ENCODE peak calls at places on chromosomes 11 and 22, in seven cellular contexts. H is endothelial cell, C is AG09309, Z is B cell, M is epithelial cell of esophagus, N is MCF 10A, T is heart right ventricle. U is an unnamed sample.

GRCh38 chr11:64947202-64947814 is 11.6 kb upstream of the GPHA2 start:
- DNase-seq in C (no peak), Z (no peak), H (peak), N (no peak), T (no peak), M (no peak), U (no peak)

GRCh38 chr11:69840371-69841169 is 21.4 kb upstream of the FGF3 start:
- DNase-seq in M (peak), T (no peak), C (no peak), N (peak), Z (no peak), H (no peak), U (no peak)

GRCh38 chr11:111331711-111332479 is 33.5 kb downstream of the POU2AF3 start:
- DNase-seq in T (no peak), Z (no peak), H (no peak), C (no peak), M (peak), N (no peak), U (no peak)

GRCh38 chr11:129894281-129895125 is 875 bp downstream of the NFRKB start:
- DNase-seq in H (no peak), M (peak), T (no peak), Z (no peak), C (no peak), N (peak), U (no peak)

GRCh38 chr11:27234043-27234668 is 128.9 kb downstream of the CCDC34 start:
- DNase-seq in Z (peak), T (peak), C (peak), M (peak), H (no peak), N (peak), U (no peak)

GRCh38 chr22:47277001-47277400 is 514.6 kb downstream of the TBC1D22A start:
- DNase-seq in N (no peak), M (no peak), T (no peak), H (no peak), C (no peak), Z (no peak), U (no peak)

GRCh38 chr11:34346551-34346950 is 11.3 kb downstream of the ABTB2 start:
- DNase-seq in H (no peak), C (no peak), T (no peak), M (no peak), Z (no peak), N (peak), U (no peak)

GRCh38 chr11:95674669-95675358 is 114.8 kb downstream of the FAM76B start:
- DNase-seq in Z (no peak), H (no peak), C (no peak), M (no peak), N (no peak), T (no peak), U (no peak)

GRCh38 chr22:26577081-26577480 is 12.9 kb downstream of the TPST2 start:
- DNase-seq in C (no peak), N (no peak), T (no peak), H (no peak), Z (no peak), M (no peak), U (no peak)

GRCh38 chr11:109972181-109972715 is 120.9 kb upstream of the ZC3H12C start:
- DNase-seq in T (peak), Z (no peak), C (no peak), H (no peak), N (no peak), M (no peak), U (no peak)

GRCh38 chr22:50236731-50237409 is 8.0 kb downstream of the TUBGCP6 start:
- DNase-seq in N (no peak), H (no peak), M (peak), Z (no peak), C (no peak), T (no peak), U (no peak)

GRCh38 chr11:46391186-46391577 is 394 bp downstream of the CHRM4 start:
- DNase-seq in N (no peak), H (no peak), M (no peak), Z (no peak), T (no peak), C (no peak), U (no peak)

GRCh38 chr11:69040581-69041260 is 8.0 kb upstream of the TPCN2 start:
- DNase-seq in C (peak), T (no peak), Z (no peak), H (no peak), M (no peak), N (no peak), U (no peak)

GRCh38 chr11:110470716-110471115 is 41.0 kb downstream of the FDX1 start:
- DNase-seq in Z (no peak), M (no peak), C (no peak), H (no peak), N (no peak), T (no peak), U (no peak)

GRCh38 chr11:15153231-15153630 is 38.5 kb downstream of the INSC start:
- DNase-seq in N (no peak), H (no peak), M (no peak), Z (no peak), T (no peak), C (no peak), U (no peak)

GRCh38 chr11:110979696-110980095 is 265.8 kb upstream of the POU2AF2 start:
- DNase-seq in T (no peak), C (no peak), H (no peak), M (peak), Z (no peak), N (peak), U (no peak)

GRCh38 chr22:18078329-18079041 is 695 bp downstream of the PEX26 start:
- DNase-seq in T (no peak), M (peak), C (no peak), H (peak), N (peak), Z (no peak), U (no peak)

GRCh38 chr11:121520243-121521144 is 67.7 kb upstream of the SORL1-AS1 start:
- DNase-seq in T (no peak), C (peak), H (no peak), N (peak), M (peak), Z (no peak), U (no peak)

GRCh38 chr11:10293423-10294288 is at the start of gene SBF2:
- DNase-seq in T (peak), Z (peak), N (peak), M (peak), H (peak), C (no peak), U (peak)

GRCh38 chr11:3747704-3748103 is 49.6 kb downstream of the NUP98 start:
- DNase-seq in C (peak), M (peak), Z (no peak), N (peak), T (no peak), H (no peak), U (no peak)

GRCh38 chr11:96748639-96749370 is 359.0 kb downstream of the JRKL start:
- DNase-seq in M (peak), H (no peak), N (peak), Z (no peak), C (peak), T (no peak), U (no peak)

GRCh38 chr11:86202013-86202336 is 42.6 kb upstream of the EED start:
- DNase-seq in T (no peak), C (no peak), Z (no peak), H (no peak), M (no peak), N (no peak), U (no peak)

GRCh38 chr11:8688414-8689362 is 6.1 kb downstream of the RPL27A start:
- DNase-seq in H (peak), N (peak), T (peak), M (peak), C (peak), Z (peak), U (peak)
- TF ChIP-seq CTCF in H (no peak), N (no peak), T (no peak), M (no peak), C (peak), Z (no peak), U (no peak)

GRCh38 chr11:112355726-112356125 is 95.1 kb upstream of the PLET1 start:
- DNase-seq in H (peak), T (no peak), C (no peak), M (peak), N (peak), Z (no peak), U (peak)
- TF ChIP-seq CTCF in H (no peak), T (no peak), C (peak), M (peak), N (no peak), Z (no peak), U (peak)

GRCh38 chr11:103920933-103921332 is 115.5 kb upstream of the DDI1 start:
- DNase-seq in C (no peak), Z (no peak), M (no peak), H (no peak), N (no peak), T (no peak), U (no peak)
- TF ChIP-seq CTCF in C (no peak), Z (no peak), M (no peak), H (no peak), N (no peak), T (no peak), U (no peak)

DNA sequence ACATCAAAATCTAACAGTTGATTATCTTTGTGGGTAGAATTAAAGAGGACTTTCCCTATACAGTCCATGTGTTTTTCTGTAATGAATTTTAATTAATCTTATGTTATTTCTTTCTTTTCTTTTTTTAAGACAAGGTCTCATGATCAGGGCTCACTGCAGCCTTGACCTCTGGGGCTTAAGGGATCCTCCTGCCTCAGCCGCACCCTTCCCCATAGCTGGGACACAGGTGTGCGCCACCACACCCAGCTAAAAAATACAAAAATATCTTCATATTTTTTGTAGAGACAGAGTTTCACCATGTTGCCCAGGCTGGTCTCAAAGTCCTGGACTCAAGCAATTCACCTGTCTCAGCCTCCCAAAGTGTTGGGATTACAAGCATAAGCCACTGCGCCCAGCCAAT is 7.7 kb downstream of the RAB30 start:
- DNase-seq in C (no peak), N (no peak), T (no peak), M (no peak), H (no peak), Z (no peak), U (no peak)
- TF ChIP-seq CTCF in C (no peak), N (no peak), T (no peak), M (no peak), H (no peak), Z (no peak), U (no peak)

DNA sequence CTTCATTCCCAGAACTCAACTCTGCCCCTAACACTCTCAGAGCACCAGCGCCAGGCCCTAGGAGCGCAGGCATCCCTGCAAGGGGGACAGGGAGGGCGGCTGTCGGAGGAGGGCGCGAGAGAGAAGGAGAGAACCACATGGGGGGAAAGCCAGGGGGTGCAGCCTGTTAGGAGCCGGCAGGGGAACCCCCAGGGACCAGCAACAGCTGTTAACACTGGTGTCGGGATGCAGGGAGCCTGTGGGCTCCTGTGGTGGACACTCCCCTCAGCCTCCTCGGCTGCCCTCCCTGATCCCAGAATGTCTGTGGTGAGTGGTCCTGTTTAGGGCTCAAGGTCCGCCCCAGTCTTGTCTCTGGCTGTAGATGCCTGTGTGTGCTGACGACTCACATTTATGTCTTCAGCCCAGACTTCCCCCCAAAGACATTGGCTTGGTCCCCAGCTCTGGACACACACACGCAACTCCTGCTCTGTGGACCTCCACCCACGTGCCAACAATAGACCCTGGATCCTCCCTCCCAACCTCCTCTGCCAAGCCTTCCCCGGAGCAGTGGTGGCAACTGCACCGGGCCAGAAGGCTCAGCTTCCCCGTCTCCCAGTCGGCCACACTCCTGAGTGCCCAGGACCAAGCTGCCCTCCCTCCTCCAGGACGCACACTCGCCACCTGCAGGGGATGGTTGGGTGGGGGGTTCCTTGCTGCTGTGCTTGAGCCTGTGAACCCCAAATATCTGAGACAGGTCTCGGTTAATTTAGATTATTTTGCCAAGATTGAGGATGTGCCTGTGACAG is 817 bp upstream of the IFITM5 start:
- DNase-seq in C (no peak), Z (no peak), T (no peak), N (no peak), H (no peak), M (no peak), U (no peak)
- TF ChIP-seq CTCF in C (peak), Z (no peak), T (no peak), N (no peak), H (no peak), M (no peak), U (no peak)

GRCh38 chr11:45246241-45246640 is 39.9 kb downstream of the SYT13 start:
- DNase-seq in M (no peak), C (no peak), T (no peak), N (no peak), H (no peak), Z (no peak), U (no peak)

GRCh38 chr11:45250035-45250693 is 36.0 kb downstream of the SYT13 start:
- DNase-seq in Z (no peak), C (no peak), M (no peak), N (no peak), H (no peak), T (no peak), U (no peak)

GRCh38 chr11:45248501-45249011 is 37.6 kb downstream of the SYT13 start:
- DNase-seq in H (no peak), Z (no peak), C (no peak), M (no peak), T (no peak), N (no peak), U (no peak)

GRCh38 chr11:45245237-45246045 is 40.7 kb downstream of the SYT13 start:
- DNase-seq in N (no peak), C (no peak), H (no peak), Z (no peak), M (no peak), T (no peak), U (no peak)

GRCh38 chr11:45247433-45247832 is 38.7 kb downstream of the SYT13 start:
- DNase-seq in T (no peak), Z (no peak), C (no peak), M (no peak), N (peak), H (no peak), U (no peak)
- TF ChIP-seq CTCF in T (no peak), Z (no peak), C (no peak), M (no peak), N (no peak), H (no peak), U (no peak)

U was measured in neural crest cell.